ENCODE peak calls at places on chromosomes 4 and X, in five cellular contexts. W is GM12864, F is foreskin fibroblast, O is nephron progenitor cell, C is WTC11. J is an unnamed sample.

GRCh38 chr4:186260117-186260503 is 5.9 kb upstream of the F11 start:
- DNase-seq in W (no peak), F (no peak), C (no peak), O (no peak), J (no peak)

GRCh38 chr4:95077864-95078263 is 320.1 kb downstream of the BMPR1B start:
- DNase-seq in F (no peak), W (no peak), O (no peak), C (no peak), J (no peak)

GRCh38 chr4:28357985-28358384 is 1497.3 kb downstream of the STIM2 start:
- DNase-seq in F (no peak), O (peak), C (peak), W (no peak), J (no peak)

GRCh38 chr4:76147454-76148141 is 599 bp downstream of the NUP54 start:
- DNase-seq in W (no peak), F (peak), C (peak), O (peak), J (peak)

GRCh38 chrX:68748030-68748429 is 80.8 kb upstream of the EFNB1 start:
- DNase-seq in C (no peak), F (no peak), W (no peak), O (no peak), J (no peak)

GRCh38 chrX:153763989-153764755 is at the start of gene PLXNB3:
- DNase-seq in C (peak), W (peak), O (peak), F (peak), J (peak)

GRCh38 chr4:81732980-81733379 is 261.3 kb upstream of the RASGEF1B start:
- DNase-seq in W (no peak), F (no peak), C (no peak), O (no peak), J (no peak)

GRCh38 chr4:84401669-84402068 is 97.4 kb downstream of the NKX6-1 start:
- DNase-seq in F (no peak), O (no peak), C (no peak), W (no peak), J (no peak)

GRCh38 chrX:119266364-119266995 is 30.4 kb downstream of the PGRMC1 start:
- DNase-seq in C (peak), F (peak), W (no peak), O (peak), J (peak)

GRCh38 chr4:25441519-25442117 is 64.6 kb downstream of the ANAPC4 start:
- DNase-seq in W (no peak), F (peak), O (peak), C (peak), J (peak)

GRCh38 chrX:67524950-67525691 is 18.7 kb upstream of the AR start:
- DNase-seq in F (no peak), W (no peak), O (no peak), C (no peak), J (no peak)

GRCh38 chrX:132730726-132731125 is 227.7 kb downstream of the HS6ST2 start:
- DNase-seq in F (no peak), C (no peak), W (no peak), O (no peak), J (no peak)

GRCh38 chrX:72634321-72634720 is 61.7 kb upstream of the HDAC8 start:
- DNase-seq in C (no peak), O (no peak), F (no peak), W (no peak), J (no peak)

GRCh38 chr4:75985116-75985515 is 5.6 kb downstream of the SDAD1 start:
- DNase-seq in F (peak), W (no peak), C (no peak), O (no peak), J (no peak)

GRCh38 chrX:28581522-28581921 is 5.7 kb upstream of the IL1RAPL1 start:
- DNase-seq in O (no peak), W (no peak), F (no peak), C (no peak), J (no peak)

GRCh38 chrX:97039363-97040029 is 155.8 kb downstream of the RPA4 start:
- DNase-seq in C (no peak), F (no peak), W (peak), O (no peak), J (no peak)

GRCh38 chr4:13988347-13989265 is 361.1 kb upstream of the BOD1L1 start:
- DNase-seq in W (no peak), C (no peak), O (no peak), F (peak), J (no peak)

DNA sequence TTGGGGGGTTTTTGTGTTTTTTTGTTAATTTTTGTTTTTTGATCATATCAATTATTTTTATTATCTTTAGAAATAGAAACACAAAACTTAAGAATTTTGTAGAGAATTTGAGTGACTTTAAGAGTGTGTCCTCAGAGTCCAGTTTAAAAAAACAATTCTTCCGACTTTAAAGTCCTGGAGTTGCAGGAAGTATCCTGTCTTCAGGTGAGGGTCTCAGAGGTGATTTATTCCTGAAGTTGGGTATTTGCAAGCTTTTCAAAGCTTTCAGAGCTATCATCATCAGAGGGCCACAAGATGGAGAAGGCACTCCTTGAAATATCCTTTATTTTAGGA is 23.0 kb downstream of the TLR10 start:
- DNase-seq in O (no peak), C (no peak), W (no peak), F (no peak), J (no peak)
- TF ChIP-seq CTCF in O (no peak), C (no peak), W (no peak), F (no peak), J (no peak)

GRCh38 chr4:16524911-16525574 is 298.8 kb upstream of the TAPT1 start:
- DNase-seq in O (no peak), C (no peak), W (no peak), F (peak), J (no peak)

GRCh38 chr4:16524379-16524778 is 298.1 kb upstream of the TAPT1 start:
- DNase-seq in F (no peak), C (no peak), W (no peak), O (no peak), J (no peak)

GRCh38 chr4:16516796-16517413 is 290.6 kb upstream of the TAPT1 start:
- DNase-seq in F (peak), C (peak), O (no peak), W (no peak), J (no peak)

GRCh38 chr4:16521156-16521915 is 295.1 kb upstream of the TAPT1 start:
- DNase-seq in F (no peak), W (no peak), O (no peak), C (no peak), J (no peak)
- TF ChIP-seq CTCF in F (no peak), W (no peak), O (no peak), C (no peak), J (no peak)

DNA sequence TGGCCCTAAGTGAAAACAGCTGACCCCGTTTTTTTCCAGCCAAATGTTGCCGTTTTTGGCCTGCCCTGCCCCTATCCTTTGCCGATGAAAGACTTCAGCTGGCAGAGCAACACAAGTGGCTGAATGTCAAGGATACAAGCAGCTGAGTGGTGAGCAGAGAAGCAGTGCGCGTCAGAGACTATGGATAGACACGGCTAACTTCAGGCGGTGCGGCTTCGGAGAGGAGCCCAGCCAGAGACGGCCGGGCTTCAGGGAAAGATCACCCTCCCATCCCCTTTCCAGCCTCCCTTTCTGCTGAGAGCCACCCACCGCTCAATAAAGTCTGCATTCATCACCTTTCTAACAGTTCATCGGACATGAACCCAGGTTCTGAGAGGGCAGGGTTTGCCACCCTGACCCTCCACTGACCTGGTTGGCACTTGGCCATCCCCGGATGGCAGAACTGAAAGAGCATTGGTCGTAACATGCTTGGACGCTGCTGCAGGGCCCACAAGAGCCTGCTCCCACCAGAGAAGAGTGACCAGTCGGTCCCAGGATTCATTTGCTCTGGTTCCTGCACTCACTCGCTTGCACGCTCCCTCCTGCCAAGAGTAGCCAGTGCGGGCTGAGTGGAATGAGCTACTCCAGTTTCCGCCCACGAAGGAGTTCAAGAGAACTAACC is 125.8 kb downstream of the PPEF1 start:
- DNase-seq in W (no peak), C (no peak), O (peak), F (no peak), J (no peak)
- TF ChIP-seq CTCF in W (no peak), C (no peak), O (no peak), F (no peak), J (no peak)

GRCh38 chr4:80361329-80361900 is 25.9 kb downstream of the CFAP299 start:
- DNase-seq in F (no peak), C (no peak), W (no peak), O (no peak), J (no peak)
- TF ChIP-seq CTCF in F (peak), C (peak), W (peak), O (peak), J (peak)

DNA sequence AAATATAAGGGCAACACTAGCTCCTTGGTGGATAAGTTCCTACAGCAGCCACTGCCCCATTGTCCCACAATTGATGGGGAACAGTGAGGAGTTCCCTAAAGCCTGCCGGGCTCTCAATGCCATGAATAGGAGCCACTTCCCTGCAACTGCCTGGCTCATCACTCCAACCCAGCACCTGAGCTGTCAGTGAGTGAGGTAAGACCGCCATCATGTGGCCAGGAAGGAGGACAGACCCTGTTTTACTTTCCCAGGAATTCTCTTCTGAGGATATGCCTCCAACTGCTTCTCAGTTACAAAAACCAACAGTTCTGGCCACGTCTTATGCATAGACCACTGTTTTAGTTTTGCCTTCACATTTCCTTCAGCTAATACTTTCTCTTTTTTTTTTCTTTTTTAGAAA is 45.5 kb downstream of the SRPX start:
- DNase-seq in O (peak), C (peak), F (no peak), W (no peak), J (peak)
- TF ChIP-seq CTCF in O (peak), C (no peak), F (peak), W (peak), J (no peak)

DNA sequence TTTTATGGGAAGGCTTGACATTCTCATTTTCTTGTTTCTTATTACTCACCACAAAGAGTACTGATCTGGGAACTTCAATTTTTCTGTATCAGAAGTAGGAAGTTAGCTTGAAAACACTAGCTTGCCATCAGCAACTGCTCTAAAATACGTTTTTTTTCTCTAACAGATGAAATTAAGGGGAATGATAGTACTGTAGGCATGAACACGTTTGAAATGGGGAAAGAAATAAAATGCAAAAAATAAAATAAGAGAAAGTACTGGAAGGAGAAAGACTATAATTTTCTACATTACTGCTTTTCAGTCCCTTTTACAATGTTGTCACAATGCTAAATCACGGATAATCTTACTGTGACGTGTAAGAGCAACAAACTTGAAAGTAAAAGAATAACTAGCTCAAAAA is 1.5 kb downstream of the RADX start:
- DNase-seq in C (no peak), F (no peak), O (no peak), W (no peak), J (no peak)
- TF ChIP-seq CTCF in C (no peak), F (no peak), O (no peak), W (no peak), J (no peak)

GRCh38 chr4:141654098-141654497 is 17.7 kb downstream of the IL15 start:
- DNase-seq in C (peak), O (peak), W (no peak), F (no peak), J (no peak)
- TF ChIP-seq CTCF in C (peak), O (peak), W (peak), F (peak), J (no peak)

DNA sequence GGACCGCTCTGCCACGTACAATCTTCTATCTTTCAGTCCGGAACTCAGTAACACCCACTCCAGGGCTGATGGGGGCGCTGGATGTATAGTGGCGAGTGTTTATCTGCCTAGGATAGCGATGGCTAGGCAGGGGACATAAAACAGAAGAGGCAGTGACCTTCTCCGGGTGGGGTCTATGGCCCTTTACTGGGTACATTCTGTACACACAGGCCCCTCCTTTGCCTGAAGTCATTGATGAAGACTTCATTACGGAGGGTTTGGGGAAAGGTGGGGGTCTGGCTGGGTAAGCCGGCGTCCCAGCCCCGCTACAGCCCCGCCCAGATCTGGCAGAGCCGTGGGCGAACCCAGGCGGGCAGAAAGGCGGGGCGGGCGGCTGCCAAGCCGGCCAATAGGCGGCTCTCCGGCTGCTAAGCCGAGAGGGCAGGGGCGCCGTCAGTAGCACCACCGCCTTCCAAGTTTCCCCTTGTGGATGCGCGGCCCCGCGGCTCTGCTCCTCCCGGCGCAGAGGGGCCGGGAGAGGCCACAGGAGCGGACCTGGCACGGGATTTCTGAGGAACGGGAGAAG is at the start of gene CHST7:
- DNase-seq in W (no peak), F (peak), O (peak), C (peak), J (peak)
- TF ChIP-seq CTCF in W (no peak), F (peak), O (peak), C (no peak), J (no peak)

GRCh38 chrX:87299563-87300160 is 217.9 kb upstream of the KLHL4 start:
- DNase-seq in C (no peak), O (peak), F (no peak), W (no peak), J (no peak)
- TF ChIP-seq CTCF in C (peak), O (peak), F (peak), W (peak), J (peak)

J was measured in activated CD8-positive, alpha-beta T cell treated with anti-CD3 and anti-CD28 coated beads for 36 hours.